ENCODE peak calls at places on chromosome 19, in seven cellular contexts. X is SK-N-SH, C is OCI-LY7, Y is suprapubic skin, V is thyroid gland, G is colonic mucosa, L is mammary epithelial cell. Z is an unnamed sample.

GRCh38 chr19:51458899-51459592 is 792 bp upstream of the SIGLEC8 start:
- DNase-seq in X (no peak), Y (no peak), V (no peak), L (no peak), C (no peak), G (no peak), Z (no peak)

GRCh38 chr19:39297931-39298634 is 1.9 kb downstream of the IFNL1 start:
- DNase-seq in V (no peak), Y (peak), C (no peak), L (no peak), X (no peak), G (no peak), Z (no peak)

GRCh38 chr19:38515906-38516305 is 82.4 kb downstream of the RYR1 start:
- DNase-seq in V (no peak), G (no peak), L (no peak), X (no peak), C (no peak), Y (no peak), Z (no peak)

GRCh38 chr19:18233224-18233825 is 7.1 kb upstream of the PDE4C start:
- DNase-seq in G (peak), X (peak), L (peak), V (peak), C (peak), Y (no peak), Z (peak)

GRCh38 chr19:51637362-51637978 is 7.3 kb upstream of the SIGLEC5 start:
- DNase-seq in X (peak), G (no peak), L (no peak), V (no peak), C (peak), Y (no peak), Z (peak)

GRCh38 chr19:56683119-56683518 is 11.6 kb upstream of the ZNF835 start:
- DNase-seq in Y (no peak), G (no peak), V (no peak), L (no peak), X (no peak), C (no peak), Z (no peak)

GRCh38 chr19:52492201-52492960 is 35.1 kb upstream of the ZNF808 start:
- DNase-seq in V (peak), X (peak), Y (no peak), L (no peak), G (no peak), C (no peak), Z (no peak)

GRCh38 chr19:29303035-29303706 is 90.2 kb upstream of the UQCRFS1 start:
- DNase-seq in Y (no peak), V (no peak), G (no peak), L (no peak), C (no peak), X (no peak), Z (no peak)

GRCh38 chr19:38891791-38892190 is 7.6 kb downstream of the SIRT2 start:
- DNase-seq in C (no peak), V (no peak), L (no peak), Y (no peak), G (no peak), X (no peak), Z (no peak)

GRCh38 chr19:18488403-18488723 is 33.5 kb downstream of the ELL start:
- DNase-seq in V (no peak), L (peak), Y (no peak), X (peak), G (no peak), C (no peak), Z (no peak)

GRCh38 chr19:45809643-45810159 is 5.4 kb downstream of the RSPH6A start:
- DNase-seq in C (peak), L (peak), Y (no peak), V (no peak), X (no peak), G (no peak), Z (peak)

GRCh38 chr19:23481043-23481442 is 85.8 kb upstream of the ZNF91 start:
- DNase-seq in C (no peak), G (no peak), V (no peak), L (peak), X (no peak), Y (no peak), Z (no peak)

GRCh38 chr19:42313096-42313839 is at the start of gene TMEM145:
- DNase-seq in G (no peak), L (peak), V (peak), C (peak), Y (no peak), X (peak), Z (peak)

GRCh38 chr19:40466219-40467006 is at the start of gene SPTBN4:
- DNase-seq in G (peak), V (peak), Y (peak), X (no peak), L (no peak), C (no peak), Z (no peak)

GRCh38 chr19:34676697-34677385 is at the start of gene SCGB2B2:
- DNase-seq in C (peak), Y (no peak), V (no peak), X (peak), L (no peak), G (no peak), Z (no peak)

GRCh38 chr19:21569497-21569870 is 64.1 kb downstream of the ZNF429 start:
- DNase-seq in L (no peak), C (no peak), G (peak), X (no peak), V (peak), Y (no peak), Z (no peak)

GRCh38 chr19:18361646-18362045 is 21.2 kb downstream of the PGPEP1 start:
- DNase-seq in X (no peak), V (no peak), L (no peak), C (no peak), G (no peak), Y (no peak), Z (no peak)

GRCh38 chr19:13692096-13692495 is 72.2 kb upstream of the MRI1 start:
- DNase-seq in Y (no peak), G (no peak), L (peak), C (no peak), X (no peak), V (peak), Z (peak)

GRCh38 chr19:39127812-39128510 is 2.4 kb downstream of the PAK4 start:
- DNase-seq in X (no peak), Y (no peak), G (peak), V (peak), L (no peak), C (no peak), Z (no peak)

GRCh38 chr19:1851581-1852293 is 3.5 kb upstream of the REXO1 start:
- DNase-seq in V (no peak), G (no peak), Y (no peak), L (no peak), X (no peak), C (no peak), Z (no peak)

GRCh38 chr19:2602391-2603181 is 99.9 kb downstream of the GNG7 start:
- DNase-seq in X (peak), Y (peak), V (peak), G (peak), L (peak), C (no peak), Z (peak)

GRCh38 chr19:16661480-16662034 is 618 bp downstream of the TMEM38A start:
- DNase-seq in V (peak), X (peak), Y (peak), L (no peak), G (peak), C (peak), Z (no peak)

GRCh38 chr19:8640402-8641004 is 10.1 kb downstream of the NFILZ start:
- DNase-seq in L (no peak), V (peak), X (no peak), C (no peak), Y (peak), G (no peak), Z (no peak)

GRCh38 chr19:3061214-3062161 is 807 bp downstream of the TLE5 start:
- DNase-seq in X (peak), G (peak), V (peak), C (peak), L (no peak), Y (no peak), Z (peak)

GRCh38 chr19:53981408-53981998 is 9.9 kb upstream of the CACNG6 start:
- DNase-seq in Y (no peak), X (no peak), V (no peak), G (no peak), L (no peak), C (no peak), Z (no peak)
- H3K4me3 ChIP-seq in Y (peak), X (peak), V (peak), G (no peak), L (no peak), C (no peak), Z (peak)

DNA sequence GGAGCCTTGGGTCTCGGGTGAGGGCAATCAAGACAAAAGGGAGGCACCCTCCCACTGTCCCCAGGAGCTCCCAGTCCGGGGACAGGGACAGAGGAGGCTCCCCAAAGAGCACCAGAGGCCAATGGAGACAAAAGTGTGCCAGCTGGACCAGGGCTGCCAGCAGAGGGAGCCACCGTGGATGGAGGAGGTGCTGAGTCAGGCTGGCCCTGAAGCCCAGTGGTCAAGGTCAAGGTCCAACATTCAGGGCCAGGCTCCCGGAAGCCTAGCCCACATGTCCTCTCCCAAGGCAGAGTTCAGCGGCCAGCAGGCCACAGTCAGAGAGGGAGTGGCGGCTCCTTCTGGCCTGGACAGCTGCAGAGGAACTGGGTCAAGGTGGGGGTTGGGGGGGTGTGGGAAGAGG is 8.4 kb downstream of the COL5A3 start:
- DNase-seq in X (no peak), Y (no peak), C (no peak), V (no peak), G (peak), L (no peak), Z (peak)
- TF ChIP-seq CTCF in X (peak), Y (peak), C (peak), V (peak), G (peak), L (peak), Z (peak)

GRCh38 chr19:4376991-4377781 is 23.2 kb downstream of the SH3GL1 start:
- DNase-seq in V (no peak), L (peak), X (no peak), Y (peak), G (no peak), C (no peak), Z (no peak)

GRCh38 chr19:4375620-4376228 is 24.6 kb downstream of the SH3GL1 start:
- DNase-seq in G (no peak), V (no peak), X (peak), C (peak), L (no peak), Y (peak), Z (peak)

GRCh38 chr19:4374451-4375163 is 25.7 kb downstream of the SH3GL1 start:
- DNase-seq in X (no peak), Y (peak), L (peak), G (peak), C (no peak), V (peak), Z (peak)

GRCh38 chr19:4375164-4375619 is 25.2 kb downstream of the SH3GL1 start:
- DNase-seq in L (peak), V (peak), Y (peak), C (no peak), X (peak), G (peak), Z (no peak)

GRCh38 chr19:4376245-4376990 is 23.9 kb downstream of the SH3GL1 start:
- DNase-seq in X (no peak), G (no peak), L (peak), Y (peak), C (no peak), V (no peak), Z (no peak)
- H3K4me3 ChIP-seq in X (no peak), G (no peak), L (no peak), Y (no peak), C (peak), V (no peak), Z (no peak)

GRCh38 chr19:46959962-46960556 is 59.6 kb upstream of the NPAS1 start:
- DNase-seq in Y (no peak), C (no peak), V (no peak), L (no peak), G (no peak), X (no peak), Z (peak)

GRCh38 chr19:46958542-46958941 is 61.1 kb upstream of the NPAS1 start:
- DNase-seq in L (no peak), X (peak), V (no peak), Y (no peak), G (no peak), C (no peak), Z (peak)

GRCh38 chr19:46963093-46963734 is 56.4 kb upstream of the NPAS1 start:
- DNase-seq in Y (no peak), G (no peak), C (no peak), V (no peak), L (no peak), X (no peak), Z (peak)

GRCh38 chr19:46967578-46968018 is 52.0 kb upstream of the NPAS1 start:
- DNase-seq in G (peak), V (peak), Y (peak), X (no peak), L (no peak), C (no peak), Z (no peak)

GRCh38 chr19:46962030-46962570 is 57.5 kb upstream of the NPAS1 start:
- DNase-seq in X (no peak), C (no peak), V (no peak), L (no peak), Y (no peak), G (no peak), Z (no peak)
- TF ChIP-seq CTCF in X (no peak), C (no peak), V (no peak), L (no peak), Y (no peak), G (no peak), Z (no peak)

GRCh38 chr19:33227242-33227650 is 1.6 kb upstream of the SLC7A10 start:
- DNase-seq in V (no peak), L (no peak), Y (no peak), C (no peak), X (no peak), G (no peak), Z (peak)
- H3K4me3 ChIP-seq in V (no peak), L (no peak), Y (peak), C (no peak), X (no peak), G (peak), Z (peak)

Z was measured in choroid plexus epithelial cell.